ENCODE peak calls at places on chromosome 17, in six cellular contexts. P is IMR-90, W is neuronal stem cell, N is H1, A is trophoblast cell, M is mesenchymal stem cell. Y is an unnamed sample.

GRCh38 chr17:70658840-70659239 is 489.5 kb downstream of the KCNJ2 start:
- DNase-seq in A (no peak), P (no peak), W (no peak), M (peak; percentile 7), N (no peak), Y (no peak)

GRCh38 chr17:49955157-49955556 is 13.8 kb upstream of the DLX4 start:
- DNase-seq in N (no peak), M (no peak), W (no peak), P (no peak), A (no peak), Y (no peak)

GRCh38 chr17:56943505-56944125 is 17.2 kb downstream of the COIL start:
- DNase-seq in W (no peak), N (no peak), M (peak; percentile 22), P (no peak), A (peak; percentile 22), Y (no peak)

GRCh38 chr17:43019418-43019817 is 2.8 kb downstream of the VAT1 start:
- DNase-seq in P (no peak), W (no peak), N (no peak), M (peak; percentile 54), A (no peak), Y (no peak)

GRCh38 chr17:72122002-72122310 is 1.1 kb downstream of the SOX9 start:
- DNase-seq in M (peak; percentile 62), P (peak; percentile 58), A (no peak), W (no peak), N (no peak), Y (no peak)

GRCh38 chr17:11996722-11997146 is 541 bp downstream of the ZNF18 start:
- DNase-seq in N (peak; percentile 19), W (no peak), P (peak; percentile 28), A (peak; percentile 3), M (peak; percentile 65), Y (no peak)

GRCh38 chr17:50166518-50167181 is 845 bp downstream of the SGCA start:
- DNase-seq in N (no peak), W (no peak), A (no peak), M (no peak), P (no peak), Y (no peak)

GRCh38 chr17:39027037-39027436 is 59.8 kb upstream of the FBXO47 start:
- DNase-seq in W (no peak), P (no peak), M (no peak), N (no peak), A (no peak), Y (peak; percentile 77)

GRCh38 chr17:20955437-20956323 is 87.1 kb downstream of the USP22 start:
- DNase-seq in N (no peak), W (no peak), A (peak; percentile 44), P (peak; percentile 51), M (peak; percentile 66), Y (no peak)

GRCh38 chr17:65530985-65531507 is 30.4 kb downstream of the AXIN2 start:
- DNase-seq in W (peak; percentile 51), N (no peak), P (peak; percentile 88), A (no peak), M (no peak), Y (peak; percentile 32)

GRCh38 chr17:13888043-13888442 is 181.3 kb upstream of the COX10 start:
- DNase-seq in W (no peak), M (peak; percentile 34), A (no peak), P (peak; percentile 35), N (no peak), Y (no peak)

GRCh38 chr17:82655038-82655479 is 6.8 kb upstream of the WDR45B start:
- DNase-seq in A (no peak), P (no peak), W (no peak), M (no peak), N (no peak), Y (no peak)

GRCh38 chr17:3792481-3792880 is 8.5 kb downstream of the ITGAE start:
- DNase-seq in P (no peak), M (no peak), N (no peak), W (no peak), A (no peak), Y (no peak)

GRCh38 chr17:79905832-79906231 is 66.6 kb upstream of the CBX4 start:
- DNase-seq in M (no peak), A (peak; percentile 40), P (no peak), N (no peak), W (no peak), Y (no peak)

GRCh38 chr17:73068322-73069153 is 23.9 kb downstream of the SLC39A11 start:
- DNase-seq in W (no peak), P (peak; percentile 92), M (peak; percentile 92), A (peak; percentile 97), N (no peak), Y (no peak)

GRCh38 chr17:7252176-7253043 is at the start of gene ELP5:
- DNase-seq in P (peak; percentile 94), N (no peak), M (peak; percentile 97), A (peak; percentile 89), W (peak; percentile 99), Y (peak; percentile 98)
- H4K8ac ChIP-seq in P (peak within 1 kb of the TSS; percentile 98), N (peak within 1 kb of the TSS; percentile 99), M (peak within 1 kb of the TSS; percentile 96), A (peak within 1 kb of the TSS; percentile 98), W (no peak within 1 kb of the TSS), Y (no peak within 1 kb of the TSS)

DNA sequence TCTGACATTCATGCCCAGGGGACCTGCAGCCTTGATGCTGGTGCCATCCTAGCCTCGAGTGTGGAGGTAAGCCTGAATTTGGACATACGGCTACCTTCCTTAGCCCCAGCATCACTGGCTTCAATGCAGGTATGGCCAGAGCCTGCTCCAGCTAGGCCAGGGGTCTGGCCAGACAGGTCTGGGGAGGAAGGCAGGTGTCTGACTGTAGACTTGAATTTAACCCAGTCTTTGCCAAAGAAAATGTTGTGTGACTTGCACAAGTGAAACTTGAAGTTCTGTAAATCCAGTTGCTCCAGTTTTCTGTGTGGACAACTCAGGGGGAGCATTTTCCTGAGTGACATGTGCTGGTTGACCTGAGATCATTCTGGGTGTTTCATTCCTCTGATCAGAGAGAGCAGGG is 32.8 kb downstream of the TMEM238L start:
- DNase-seq in A (no peak), N (no peak), M (no peak), P (no peak), W (no peak), Y (no peak)
- H3K14ac ChIP-seq in A (no peak overlapping the region), N (no peak overlapping the region), M (no peak overlapping the region), P (no peak overlapping the region), W (no peak overlapping the region), Y (no peak overlapping the region)

GRCh38 chr17:76341301-76341700 is 12.4 kb downstream of the PRPSAP1 start:
- DNase-seq in W (no peak), P (no peak), M (no peak), N (no peak), A (peak; percentile 55), Y (no peak)
- H3K4me2 ChIP-seq in W (no peak overlapping the region), P (no peak overlapping the region), M (no peak overlapping the region), N (no peak overlapping the region), A (no peak overlapping the region), Y (no peak overlapping the region)

DNA sequence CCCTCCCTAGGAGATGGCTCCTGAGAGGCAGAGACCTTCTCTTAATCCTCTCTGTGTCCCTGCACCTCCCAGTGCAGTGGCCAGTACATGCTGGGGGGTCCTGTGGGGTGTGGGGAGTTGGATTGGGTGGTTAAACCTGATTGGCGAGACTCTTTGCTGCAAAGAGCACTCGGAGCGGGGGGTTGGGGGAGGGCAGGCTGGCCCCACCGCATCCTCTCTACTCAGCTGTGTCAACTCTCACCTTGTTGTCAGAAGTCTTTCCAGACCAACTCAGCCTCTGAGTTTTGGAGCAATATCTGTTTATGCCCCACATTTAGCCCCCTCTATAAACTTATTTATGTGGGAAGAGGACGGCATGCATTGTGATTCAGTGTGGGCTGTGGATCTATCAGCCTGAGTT is 40.0 kb downstream of the SMARCE1 start:
- DNase-seq in M (no peak), A (no peak), N (no peak), W (no peak), P (no peak), Y (no peak)
- H4K8ac ChIP-seq in M (no peak overlapping the region), A (peak overlapping the region; percentile 83), N (no peak overlapping the region), W (no peak overlapping the region), P (no peak overlapping the region), Y (no peak overlapping the region)

GRCh38 chr17:66831383-66832220 is 3.3 kb upstream of the CACNG5 start:
- DNase-seq in P (no peak), N (no peak), M (no peak), A (no peak), W (no peak), Y (no peak)
- H3K14ac ChIP-seq in P (no peak overlapping the region), N (no peak overlapping the region), M (no peak overlapping the region), A (no peak overlapping the region), W (no peak overlapping the region), Y (no peak overlapping the region)

GRCh38 chr17:1871743-1872142 is 41.9 kb downstream of the RPA1 start:
- DNase-seq in N (no peak), A (no peak), W (no peak), P (no peak), M (no peak), Y (no peak)
- H3K4me2 ChIP-seq in N (no peak overlapping the region), A (no peak overlapping the region), W (no peak overlapping the region), P (no peak overlapping the region), M (no peak overlapping the region), Y (no peak overlapping the region)

DNA sequence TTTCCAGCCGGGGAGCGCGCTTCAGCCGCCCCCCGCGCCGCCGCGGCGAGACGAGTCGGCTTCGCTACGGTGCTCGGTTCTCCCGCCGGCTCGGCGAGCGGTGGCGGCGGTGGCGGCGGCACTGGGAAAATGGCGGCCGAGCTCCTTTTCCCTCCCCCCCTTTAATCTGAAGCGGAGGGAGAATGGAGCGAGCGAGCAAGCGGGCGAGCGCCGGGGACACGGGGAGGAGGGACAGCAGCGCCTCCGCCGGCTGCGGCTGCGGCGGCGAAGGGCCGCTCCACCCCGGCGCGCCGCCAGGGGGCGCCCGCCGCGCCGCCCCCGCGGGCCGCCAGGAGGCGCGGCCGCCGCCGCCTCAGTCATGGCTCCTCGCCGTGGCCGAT is at the start of gene KANSL1:
- DNase-seq in M (peak; percentile 96), A (peak; percentile 75), W (peak; percentile 97), P (peak; percentile 87), N (peak; percentile 84), Y (peak; percentile 95)
- H4K8ac ChIP-seq in M (peak within 1 kb of the TSS; percentile 100), A (peak within 1 kb of the TSS; percentile 99), W (peak within 1 kb of the TSS; percentile 58), P (peak within 1 kb of the TSS; percentile 97), N (peak within 1 kb of the TSS; percentile 100), Y (no peak within 1 kb of the TSS)